ENCODE peak calls at places on chromosomes 7 and 10, in ten cellular contexts. One of them, this sample, is unnamed.
A peak's percentile ranks its signal among the peaks of the same experiment; 100 is the strongest.

GRCh38 chr7:40843338-40844026 is 708.7 kb downstream of the SUGCT start:
- DNase-seq in fibroblast of the conjunctiva: no peak
- DNase-seq in DMS53: no peak
- DNase-seq in lower lobe of right lung: no peak
- DNase-seq in T-helper 1 cell: no peak
- DNase-seq in DMS 273 treated with DMSO at 0.1 percent for 48 hours: no peak
- DNase-seq in ELR: peak; percentile 9
- DNase-seq in NT2/D1: no peak
- DNase-seq in stimulated activated CD4-positive, alpha-beta T cell treated with anti-CD3 and anti-CD28 coated beads, Interleukin-4, amount 100 ng/mL, for 48 hours: no peak
- DNase-seq in GM12865: no peak
- DNase-seq in this sample: no peak

GRCh38 chr7:2529161-2530075 is 9.8 kb downstream of the LFNG start:
- DNase-seq in T-helper 1 cell: peak; percentile 47
- DNase-seq in DMS53: peak; percentile 82
- DNase-seq in NT2/D1: no peak
- DNase-seq in GM12865: peak; percentile 58
- DNase-seq in fibroblast of the conjunctiva: no peak
- DNase-seq in ELR: peak; percentile 81
- DNase-seq in lower lobe of right lung: peak; percentile 90
- DNase-seq in stimulated activated CD4-positive, alpha-beta T cell treated with anti-CD3 and anti-CD28 coated beads, Interleukin-4, amount 100 ng/mL, for 48 hours: no peak
- DNase-seq in DMS 273 treated with DMSO at 0.1 percent for 48 hours: no peak
- DNase-seq in this sample: no peak

GRCh38 chr10:130395248-130395936 is 259.2 kb downstream of the GLRX3 start:
- DNase-seq in lower lobe of right lung: no peak
- DNase-seq in DMS 273 treated with DMSO at 0.1 percent for 48 hours: no peak
- DNase-seq in T-helper 1 cell: no peak
- DNase-seq in stimulated activated CD4-positive, alpha-beta T cell treated with anti-CD3 and anti-CD28 coated beads, Interleukin-4, amount 100 ng/mL, for 48 hours: no peak
- DNase-seq in DMS53: no peak
- DNase-seq in fibroblast of the conjunctiva: no peak
- DNase-seq in ELR: no peak
- DNase-seq in NT2/D1: no peak
- DNase-seq in GM12865: no peak
- DNase-seq in this sample: no peak

GRCh38 chr10:784377-784758 is 94.9 kb upstream of the DIP2C start:
- DNase-seq in DMS 273 treated with DMSO at 0.1 percent for 48 hours: no peak
- DNase-seq in GM12865: no peak
- DNase-seq in fibroblast of the conjunctiva: no peak
- DNase-seq in lower lobe of right lung: peak; percentile 43
- DNase-seq in DMS53: peak; percentile 82
- DNase-seq in NT2/D1: no peak
- DNase-seq in T-helper 1 cell: no peak
- DNase-seq in stimulated activated CD4-positive, alpha-beta T cell treated with anti-CD3 and anti-CD28 coated beads, Interleukin-4, amount 100 ng/mL, for 48 hours: no peak
- DNase-seq in ELR: no peak
- DNase-seq in this sample: no peak

GRCh38 chr7:142459557-142459963 is 201.7 kb upstream of the PRSS58 start:
- DNase-seq in DMS53: peak; percentile 57
- DNase-seq in GM12865: peak; percentile 61
- DNase-seq in lower lobe of right lung: no peak
- DNase-seq in DMS 273 treated with DMSO at 0.1 percent for 48 hours: no peak
- DNase-seq in T-helper 1 cell: no peak
- DNase-seq in ELR: peak; percentile 70
- DNase-seq in stimulated activated CD4-positive, alpha-beta T cell treated with anti-CD3 and anti-CD28 coated beads, Interleukin-4, amount 100 ng/mL, for 48 hours: no peak
- DNase-seq in fibroblast of the conjunctiva: peak; percentile 76
- DNase-seq in NT2/D1: peak; percentile 43
- DNase-seq in this sample: peak; percentile 36

GRCh38 chr7:80833289-80834104 is 85.4 kb downstream of the SEMA3C start:
- DNase-seq in NT2/D1: no peak
- DNase-seq in DMS 273 treated with DMSO at 0.1 percent for 48 hours: no peak
- DNase-seq in T-helper 1 cell: no peak
- DNase-seq in fibroblast of the conjunctiva: no peak
- DNase-seq in ELR: peak; percentile 58
- DNase-seq in GM12865: no peak
- DNase-seq in lower lobe of right lung: no peak
- DNase-seq in stimulated activated CD4-positive, alpha-beta T cell treated with anti-CD3 and anti-CD28 coated beads, Interleukin-4, amount 100 ng/mL, for 48 hours: no peak
- DNase-seq in DMS53: peak; percentile 63
- DNase-seq in this sample: peak; percentile 51

GRCh38 chr7:28296571-28297483 is 115.5 kb upstream of the CREB5 start:
- DNase-seq in DMS53: peak; percentile 82
- DNase-seq in T-helper 1 cell: no peak
- DNase-seq in fibroblast of the conjunctiva: peak; percentile 33
- DNase-seq in ELR: peak; percentile 70
- DNase-seq in GM12865: peak; percentile 57
- DNase-seq in NT2/D1: peak; percentile 64
- DNase-seq in stimulated activated CD4-positive, alpha-beta T cell treated with anti-CD3 and anti-CD28 coated beads, Interleukin-4, amount 100 ng/mL, for 48 hours: peak; percentile 45
- DNase-seq in lower lobe of right lung: no peak
- DNase-seq in DMS 273 treated with DMSO at 0.1 percent for 48 hours: no peak
- DNase-seq in this sample: peak; percentile 16

GRCh38 chr7:157444011-157444842 is 107.4 kb downstream of the DNAJB6 start:
- DNase-seq in DMS 273 treated with DMSO at 0.1 percent for 48 hours: no peak
- DNase-seq in NT2/D1: no peak
- DNase-seq in T-helper 1 cell: no peak
- DNase-seq in ELR: no peak
- DNase-seq in DMS53: no peak
- DNase-seq in GM12865: no peak
- DNase-seq in fibroblast of the conjunctiva: no peak
- DNase-seq in stimulated activated CD4-positive, alpha-beta T cell treated with anti-CD3 and anti-CD28 coated beads, Interleukin-4, amount 100 ng/mL, for 48 hours: no peak
- DNase-seq in lower lobe of right lung: peak; percentile 27
- DNase-seq in this sample: no peak

GRCh38 chr7:1713502-1714484 is 43.7 kb downstream of the ELFN1 start:
- DNase-seq in lower lobe of right lung: peak; percentile 45
- DNase-seq in GM12865: no peak
- DNase-seq in fibroblast of the conjunctiva: no peak
- DNase-seq in NT2/D1: peak; percentile 46
- DNase-seq in DMS 273 treated with DMSO at 0.1 percent for 48 hours: no peak
- DNase-seq in T-helper 1 cell: no peak
- DNase-seq in DMS53: peak; percentile 69
- DNase-seq in stimulated activated CD4-positive, alpha-beta T cell treated with anti-CD3 and anti-CD28 coated beads, Interleukin-4, amount 100 ng/mL, for 48 hours: no peak
- DNase-seq in ELR: no peak
- DNase-seq in this sample: no peak

GRCh38 chr10:124493191-124493936 is 31.7 kb downstream of the LHPP start:
- DNase-seq in NT2/D1: no peak
- DNase-seq in ELR: no peak
- DNase-seq in T-helper 1 cell: no peak
- DNase-seq in DMS53: peak; percentile 22
- DNase-seq in GM12865: no peak
- DNase-seq in lower lobe of right lung: peak; percentile 30
- DNase-seq in fibroblast of the conjunctiva: no peak
- DNase-seq in DMS 273 treated with DMSO at 0.1 percent for 48 hours: no peak
- DNase-seq in stimulated activated CD4-positive, alpha-beta T cell treated with anti-CD3 and anti-CD28 coated beads, Interleukin-4, amount 100 ng/mL, for 48 hours: no peak
- DNase-seq in this sample: no peak

GRCh38 chr7:11539853-11540252 is 292.1 kb downstream of the THSD7A start:
- DNase-seq in stimulated activated CD4-positive, alpha-beta T cell treated with anti-CD3 and anti-CD28 coated beads, Interleukin-4, amount 100 ng/mL, for 48 hours: no peak
- DNase-seq in ELR: no peak
- DNase-seq in T-helper 1 cell: no peak
- DNase-seq in NT2/D1: no peak
- DNase-seq in GM12865: no peak
- DNase-seq in fibroblast of the conjunctiva: no peak
- DNase-seq in DMS53: no peak
- DNase-seq in DMS 273 treated with DMSO at 0.1 percent for 48 hours: no peak
- DNase-seq in lower lobe of right lung: no peak
- DNase-seq in this sample: peak; percentile 20

GRCh38 chr7:131105294-131105802 is 222.3 kb upstream of the MKLN1 start:
- DNase-seq in GM12865: no peak
- DNase-seq in DMS 273 treated with DMSO at 0.1 percent for 48 hours: no peak
- DNase-seq in DMS53: peak; percentile 88
- DNase-seq in fibroblast of the conjunctiva: no peak
- DNase-seq in lower lobe of right lung: no peak
- DNase-seq in NT2/D1: no peak
- DNase-seq in stimulated activated CD4-positive, alpha-beta T cell treated with anti-CD3 and anti-CD28 coated beads, Interleukin-4, amount 100 ng/mL, for 48 hours: no peak
- DNase-seq in T-helper 1 cell: no peak
- DNase-seq in ELR: peak; percentile 35
- DNase-seq in this sample: no peak

GRCh38 chr10:82969405-82969804 is 1094.4 kb downstream of the NRG3 start:
- DNase-seq in lower lobe of right lung: no peak
- DNase-seq in ELR: peak; percentile 53
- DNase-seq in T-helper 1 cell: no peak
- DNase-seq in NT2/D1: no peak
- DNase-seq in GM12865: peak; percentile 35
- DNase-seq in stimulated activated CD4-positive, alpha-beta T cell treated with anti-CD3 and anti-CD28 coated beads, Interleukin-4, amount 100 ng/mL, for 48 hours: no peak
- DNase-seq in fibroblast of the conjunctiva: peak; percentile 23
- DNase-seq in DMS53: peak; percentile 74
- DNase-seq in DMS 273 treated with DMSO at 0.1 percent for 48 hours: no peak
- DNase-seq in this sample: peak; percentile 16

GRCh38 chr10:28327494-28327886 is 24.6 kb upstream of the MPP7 start:
- DNase-seq in lower lobe of right lung: no peak
- DNase-seq in fibroblast of the conjunctiva: no peak
- DNase-seq in ELR: peak; percentile 28
- DNase-seq in GM12865: no peak
- DNase-seq in NT2/D1: no peak
- DNase-seq in DMS53: no peak
- DNase-seq in stimulated activated CD4-positive, alpha-beta T cell treated with anti-CD3 and anti-CD28 coated beads, Interleukin-4, amount 100 ng/mL, for 48 hours: no peak
- DNase-seq in DMS 273 treated with DMSO at 0.1 percent for 48 hours: no peak
- DNase-seq in T-helper 1 cell: no peak
- DNase-seq in this sample: no peak

GRCh38 chr7:22979251-22979650 is 34.7 kb downstream of the HYCC1 start:
- DNase-seq in DMS 273 treated with DMSO at 0.1 percent for 48 hours: no peak
- DNase-seq in DMS53: no peak
- DNase-seq in ELR: no peak
- DNase-seq in stimulated activated CD4-positive, alpha-beta T cell treated with anti-CD3 and anti-CD28 coated beads, Interleukin-4, amount 100 ng/mL, for 48 hours: no peak
- DNase-seq in fibroblast of the conjunctiva: no peak
- DNase-seq in NT2/D1: no peak
- DNase-seq in GM12865: no peak
- DNase-seq in lower lobe of right lung: no peak
- DNase-seq in T-helper 1 cell: no peak
- DNase-seq in this sample: no peak

GRCh38 chr10:111360260-111360925 is 283.6 kb downstream of the ADRA2A start:
- DNase-seq in GM12865: peak; percentile 62
- DNase-seq in ELR: peak; percentile 18
- DNase-seq in DMS 273 treated with DMSO at 0.1 percent for 48 hours: peak; percentile 34
- DNase-seq in lower lobe of right lung: peak; percentile 45
- DNase-seq in DMS53: peak; percentile 89
- DNase-seq in stimulated activated CD4-positive, alpha-beta T cell treated with anti-CD3 and anti-CD28 coated beads, Interleukin-4, amount 100 ng/mL, for 48 hours: no peak
- DNase-seq in fibroblast of the conjunctiva: no peak
- DNase-seq in T-helper 1 cell: no peak
- DNase-seq in NT2/D1: no peak
- DNase-seq in this sample: peak; percentile 1

GRCh38 chr7:101379302-101379701 is 16.6 kb downstream of the COL26A1 start:
- DNase-seq in ELR: no peak
- DNase-seq in DMS 273 treated with DMSO at 0.1 percent for 48 hours: no peak
- DNase-seq in T-helper 1 cell: no peak
- DNase-seq in lower lobe of right lung: no peak
- DNase-seq in DMS53: no peak
- DNase-seq in NT2/D1: no peak
- DNase-seq in fibroblast of the conjunctiva: no peak
- DNase-seq in GM12865: no peak
- DNase-seq in stimulated activated CD4-positive, alpha-beta T cell treated with anti-CD3 and anti-CD28 coated beads, Interleukin-4, amount 100 ng/mL, for 48 hours: no peak
- DNase-seq in this sample: no peak

GRCh38 chr7:15747187-15748111 is 61.0 kb upstream of the MEOX2 start:
- DNase-seq in GM12865: no peak
- DNase-seq in T-helper 1 cell: no peak
- DNase-seq in stimulated activated CD4-positive, alpha-beta T cell treated with anti-CD3 and anti-CD28 coated beads, Interleukin-4, amount 100 ng/mL, for 48 hours: no peak
- DNase-seq in fibroblast of the conjunctiva: no peak
- DNase-seq in ELR: no peak
- DNase-seq in NT2/D1: no peak
- DNase-seq in lower lobe of right lung: no peak
- DNase-seq in DMS 273 treated with DMSO at 0.1 percent for 48 hours: no peak
- DNase-seq in DMS53: no peak
- DNase-seq in this sample: no peak

GRCh38 chr7:108335264-108335918 is 120.8 kb downstream of the NRCAM start:
- DNase-seq in T-helper 1 cell: no peak
- DNase-seq in NT2/D1: no peak
- DNase-seq in GM12865: no peak
- DNase-seq in fibroblast of the conjunctiva: no peak
- DNase-seq in DMS 273 treated with DMSO at 0.1 percent for 48 hours: no peak
- DNase-seq in ELR: no peak
- DNase-seq in lower lobe of right lung: peak; percentile 45
- DNase-seq in stimulated activated CD4-positive, alpha-beta T cell treated with anti-CD3 and anti-CD28 coated beads, Interleukin-4, amount 100 ng/mL, for 48 hours: no peak
- DNase-seq in DMS53: peak; percentile 96
- DNase-seq in this sample: no peak

GRCh38 chr10:122637371-122637770 is 62.3 kb downstream of the C10orf120 start:
- DNase-seq in lower lobe of right lung: no peak
- DNase-seq in GM12865: no peak
- DNase-seq in NT2/D1: no peak
- DNase-seq in T-helper 1 cell: no peak
- DNase-seq in stimulated activated CD4-positive, alpha-beta T cell treated with anti-CD3 and anti-CD28 coated beads, Interleukin-4, amount 100 ng/mL, for 48 hours: no peak
- DNase-seq in DMS53: no peak
- DNase-seq in DMS 273 treated with DMSO at 0.1 percent for 48 hours: no peak
- DNase-seq in ELR: no peak
- DNase-seq in fibroblast of the conjunctiva: no peak
- DNase-seq in this sample: no peak

GRCh38 chr7:77266162-77266807 is 66.7 kb upstream of the FGL2 start:
- DNase-seq in NT2/D1: no peak
- DNase-seq in ELR: peak; percentile 24
- DNase-seq in DMS 273 treated with DMSO at 0.1 percent for 48 hours: no peak
- DNase-seq in DMS53: no peak
- DNase-seq in stimulated activated CD4-positive, alpha-beta T cell treated with anti-CD3 and anti-CD28 coated beads, Interleukin-4, amount 100 ng/mL, for 48 hours: peak; percentile 7
- DNase-seq in lower lobe of right lung: no peak
- DNase-seq in GM12865: peak; percentile 75
- DNase-seq in T-helper 1 cell: no peak
- DNase-seq in fibroblast of the conjunctiva: no peak
- DNase-seq in this sample: peak; percentile 27

GRCh38 chr10:88926484-88927249 is 25.9 kb downstream of the ACTA2 start:
- DNase-seq in GM12865: no peak
- DNase-seq in stimulated activated CD4-positive, alpha-beta T cell treated with anti-CD3 and anti-CD28 coated beads, Interleukin-4, amount 100 ng/mL, for 48 hours: no peak
- DNase-seq in DMS 273 treated with DMSO at 0.1 percent for 48 hours: no peak
- DNase-seq in lower lobe of right lung: no peak
- DNase-seq in T-helper 1 cell: no peak
- DNase-seq in ELR: no peak
- DNase-seq in NT2/D1: no peak
- DNase-seq in fibroblast of the conjunctiva: peak; percentile 90
- DNase-seq in DMS53: peak; percentile 25
- DNase-seq in this sample: no peak

GRCh38 chr7:29444267-29444666 is 119.4 kb upstream of the PRR15 start:
- DNase-seq in NT2/D1: no peak
- DNase-seq in fibroblast of the conjunctiva: no peak
- DNase-seq in lower lobe of right lung: no peak
- DNase-seq in stimulated activated CD4-positive, alpha-beta T cell treated with anti-CD3 and anti-CD28 coated beads, Interleukin-4, amount 100 ng/mL, for 48 hours: no peak
- DNase-seq in DMS 273 treated with DMSO at 0.1 percent for 48 hours: no peak
- DNase-seq in ELR: no peak
- DNase-seq in T-helper 1 cell: no peak
- DNase-seq in DMS53: no peak
- DNase-seq in GM12865: no peak
- DNase-seq in this sample: no peak

GRCh38 chr7:23235688-23236280 is 10.8 kb upstream of the GPNMB start:
- DNase-seq in ELR: peak; percentile 15
- DNase-seq in lower lobe of right lung: no peak
- DNase-seq in stimulated activated CD4-positive, alpha-beta T cell treated with anti-CD3 and anti-CD28 coated beads, Interleukin-4, amount 100 ng/mL, for 48 hours: no peak
- DNase-seq in DMS53: peak; percentile 33
- DNase-seq in DMS 273 treated with DMSO at 0.1 percent for 48 hours: no peak
- DNase-seq in fibroblast of the conjunctiva: peak; percentile 75
- DNase-seq in NT2/D1: no peak
- DNase-seq in T-helper 1 cell: no peak
- DNase-seq in GM12865: no peak
- DNase-seq in this sample: peak; percentile 33

GRCh38 chr7:1676550-1677071 is 6.5 kb downstream of the ELFN1 start:
- DNase-seq in NT2/D1: no peak
- DNase-seq in T-helper 1 cell: no peak
- DNase-seq in DMS53: no peak
- DNase-seq in DMS 273 treated with DMSO at 0.1 percent for 48 hours: no peak
- DNase-seq in GM12865: no peak
- DNase-seq in lower lobe of right lung: peak; percentile 39
- DNase-seq in fibroblast of the conjunctiva: no peak
- DNase-seq in stimulated activated CD4-positive, alpha-beta T cell treated with anti-CD3 and anti-CD28 coated beads, Interleukin-4, amount 100 ng/mL, for 48 hours: no peak
- DNase-seq in ELR: no peak
- DNase-seq in this sample: no peak

GRCh38 chr7:24828871-24829661 is 71.8 kb upstream of the GSDME start:
- DNase-seq in NT2/D1: no peak
- DNase-seq in T-helper 1 cell: no peak
- DNase-seq in DMS 273 treated with DMSO at 0.1 percent for 48 hours: no peak
- DNase-seq in DMS53: no peak
- DNase-seq in GM12865: no peak
- DNase-seq in stimulated activated CD4-positive, alpha-beta T cell treated with anti-CD3 and anti-CD28 coated beads, Interleukin-4, amount 100 ng/mL, for 48 hours: no peak
- DNase-seq in lower lobe of right lung: no peak
- DNase-seq in fibroblast of the conjunctiva: no peak
- DNase-seq in ELR: no peak
- DNase-seq in this sample: no peak

GRCh38 chr10:2978111-2978510 is 89.2 kb upstream of the PFKP start:
- DNase-seq in DMS 273 treated with DMSO at 0.1 percent for 48 hours: peak; percentile 0
- DNase-seq in DMS53: peak; percentile 64
- DNase-seq in GM12865: peak; percentile 39
- DNase-seq in lower lobe of right lung: no peak
- DNase-seq in NT2/D1: peak; percentile 35
- DNase-seq in ELR: peak; percentile 62
- DNase-seq in stimulated activated CD4-positive, alpha-beta T cell treated with anti-CD3 and anti-CD28 coated beads, Interleukin-4, amount 100 ng/mL, for 48 hours: no peak
- DNase-seq in fibroblast of the conjunctiva: peak; percentile 43
- DNase-seq in T-helper 1 cell: no peak
- DNase-seq in this sample: peak; percentile 76

GRCh38 chr10:123564631-123565030 is 101.5 kb upstream of the GPR26 start:
- DNase-seq in fibroblast of the conjunctiva: no peak
- DNase-seq in NT2/D1: no peak
- DNase-seq in DMS53: no peak
- DNase-seq in ELR: no peak
- DNase-seq in lower lobe of right lung: no peak
- DNase-seq in DMS 273 treated with DMSO at 0.1 percent for 48 hours: no peak
- DNase-seq in stimulated activated CD4-positive, alpha-beta T cell treated with anti-CD3 and anti-CD28 coated beads, Interleukin-4, amount 100 ng/mL, for 48 hours: no peak
- DNase-seq in T-helper 1 cell: no peak
- DNase-seq in GM12865: no peak
- DNase-seq in this sample: no peak